ENCODE peak calls at places on chromosomes 4 and X, in eight cellular contexts. B, C, F, K, T, S, I and J are unnamed samples.

GRCh38 chrX:40996886-40997530 is 88.2 kb upstream of the USP9X start:
- DNase-seq in B (peak), C (no peak), F (peak), K (peak), T (peak), S (peak), I (no peak), J (no peak)

GRCh38 chr4:17030543-17030942 is 132.1 kb upstream of the LDB2 start:
- DNase-seq in B (peak), C (no peak), F (peak), K (no peak), T (peak), S (peak), I (no peak), J (no peak)

GRCh38 chr4:113952452-113953029 is 26.9 kb downstream of the ARSJ start:
- DNase-seq in B (peak), C (no peak), F (peak), K (peak), T (peak), S (peak), I (peak), J (no peak)

GRCh38 chr4:84499065-84499982 is at the start of gene NKX6-1:
- DNase-seq in B (peak), C (peak), F (no peak), K (peak), T (peak), S (peak), I (no peak), J (peak)

GRCh38 chrX:55907968-55908607 is 190.5 kb downstream of the RRAGB start:
- DNase-seq in B (no peak), C (peak), F (peak), K (peak), T (peak), S (peak), I (peak), J (peak)

GRCh38 chrX:56107320-56107719 is 124.8 kb upstream of the KLF8 start:
- DNase-seq in B (no peak), C (no peak), F (no peak), K (no peak), T (no peak), S (no peak), I (no peak), J (no peak)

GRCh38 chr4:152929888-152930287 is 6.2 kb upstream of the FHDC1 start:
- DNase-seq in B (no peak), C (no peak), F (no peak), K (no peak), T (no peak), S (no peak), I (no peak), J (no peak)

GRCh38 chr4:87624698-87625097 is 16.4 kb downstream of the DSPP start:
- DNase-seq in B (peak), C (no peak), F (no peak), K (no peak), T (no peak), S (no peak), I (no peak), J (no peak)

GRCh38 chr4:149845643-149846208 is 30.1 kb upstream of the IQCM start:
- DNase-seq in B (no peak), C (no peak), F (no peak), K (no peak), T (peak), S (no peak), I (no peak), J (no peak)

GRCh38 chrX:109890910-109891502 is 111.9 kb upstream of the TMEM164 start:
- DNase-seq in B (peak), C (no peak), F (peak), K (peak), T (peak), S (peak), I (peak), J (no peak)

GRCh38 chr4:156390599-156391296 is 437.1 kb upstream of the CTSO start:
- DNase-seq in B (peak), C (no peak), F (no peak), K (no peak), T (no peak), S (peak), I (no peak), J (no peak)

GRCh38 chr4:109703664-109704351 is 563 bp upstream of the CASP6 start:
- DNase-seq in B (peak), C (no peak), F (peak), K (no peak), T (peak), S (no peak), I (no peak), J (no peak)

GRCh38 chr4:98663226-98664006 is 5.0 kb upstream of the TSPAN5 start:
- DNase-seq in B (no peak), C (no peak), F (no peak), K (no peak), T (peak), S (no peak), I (peak), J (no peak)

GRCh38 chrX:154531626-154532025 is 15.0 kb downstream of the G6PD start:
- DNase-seq in B (peak), C (no peak), F (no peak), K (no peak), T (no peak), S (peak), I (no peak), J (no peak)

GRCh38 chr4:139476363-139476762 is 22.4 kb downstream of the RAB33B start:
- DNase-seq in B (no peak), C (no peak), F (no peak), K (no peak), T (no peak), S (no peak), I (no peak), J (no peak)

GRCh38 chr4:14726441-14727405 is 275.6 kb upstream of the CPEB2 start:
- DNase-seq in B (peak), C (no peak), F (peak), K (no peak), T (peak), S (peak), I (no peak), J (no peak)

GRCh38 chrX:133587818-133588217 is 172.5 kb upstream of the GPC4 start:
- DNase-seq in B (no peak), C (no peak), F (no peak), K (no peak), T (no peak), S (no peak), I (no peak), J (no peak)

GRCh38 chrX:31266172-31267076 is 194.6 kb upstream of the FTHL17 start:
- DNase-seq in B (no peak), C (peak), F (peak), K (peak), T (no peak), S (no peak), I (peak), J (peak)

GRCh38 chr4:57093816-57094481 is 16.2 kb downstream of the IGFBP7 start:
- DNase-seq in B (no peak), C (no peak), F (no peak), K (peak), T (no peak), S (no peak), I (no peak), J (no peak)

GRCh38 chr4:37244583-37245390 is at the start of gene NWD2:
- DNase-seq in B (peak), C (peak), F (no peak), K (no peak), T (no peak), S (no peak), I (peak), J (no peak)

GRCh38 chrX:134020910-134021309 is 35.5 kb upstream of the GPC3 start:
- DNase-seq in B (no peak), C (no peak), F (no peak), K (no peak), T (peak), S (no peak), I (no peak), J (no peak)

GRCh38 chrX:54597728-54598127 is 67.7 kb downstream of the GNL3L start:
- DNase-seq in B (no peak), C (no peak), F (no peak), K (no peak), T (no peak), S (no peak), I (no peak), J (no peak)